ENCODE peak calls at places on chromosome 18, in nine cellular contexts. W, I, V, L, B, H, F, E and Q are unnamed samples.

GRCh38 chr18:78642561-78643398 is 336.8 kb upstream of the SALL3 start:
- DNase-seq in W (no peak), I (no peak), V (no peak), L (no peak), B (no peak), H (no peak), F (no peak), E (no peak), Q (no peak)

GRCh38 chr18:26840965-26841364 is 24.5 kb downstream of the AQP4 start:
- DNase-seq in W (no peak), I (no peak), V (no peak), L (no peak), B (no peak), H (no peak), F (no peak), E (no peak), Q (no peak)

GRCh38 chr18:25662247-25662646 is 310.3 kb upstream of the ZNF521 start:
- DNase-seq in W (no peak), I (no peak), V (no peak), L (no peak), B (no peak), H (no peak), F (no peak), E (no peak), Q (no peak)

GRCh38 chr18:50870138-50870845 is 8.6 kb upstream of the ME2 start:
- DNase-seq in W (no peak), I (peak; percentile 55), V (no peak), L (no peak), B (no peak), H (no peak), F (peak; percentile 61), E (peak; percentile 76), Q (no peak)

GRCh38 chr18:37552296-37552695 is 13.3 kb downstream of the CELF4 start:
- DNase-seq in W (no peak), I (no peak), V (peak; percentile 31), L (no peak), B (no peak), H (no peak), F (no peak), E (no peak), Q (no peak)

GRCh38 chr18:76463358-76463757 is 31.7 kb downstream of the ZNF516 start:
- DNase-seq in W (no peak), I (no peak), V (no peak), L (no peak), B (no peak), H (no peak), F (no peak), E (no peak), Q (no peak)

GRCh38 chr18:47118986-47119385 is 31.3 kb downstream of the HDHD2 start:
- DNase-seq in W (no peak), I (no peak), V (no peak), L (no peak), B (no peak), H (no peak), F (no peak), E (peak; percentile 53), Q (no peak)

GRCh38 chr18:27278131-27278530 is 93.0 kb upstream of the CHST9 start:
- DNase-seq in W (no peak), I (no peak), V (no peak), L (no peak), B (no peak), H (no peak), F (no peak), E (no peak), Q (no peak)

GRCh38 chr18:7789853-7790552 is 222.9 kb downstream of the PTPRM start:
- DNase-seq in W (no peak), I (no peak), V (no peak), L (no peak), B (no peak), H (peak; percentile 33), F (peak; percentile 49), E (peak; percentile 63), Q (no peak)

GRCh38 chr18:58091099-58091611 is 47.1 kb downstream of the NEDD4L start:
- DNase-seq in W (peak; percentile 61), I (no peak), V (no peak), L (no peak), B (no peak), H (peak; percentile 52), F (peak; percentile 71), E (no peak), Q (no peak)

GRCh38 chr18:55384551-55385275 is 203.3 kb downstream of the TCF4 start:
- DNase-seq in W (peak; percentile 4), I (peak; percentile 45), V (no peak), L (no peak), B (no peak), H (no peak), F (peak; percentile 11), E (peak; percentile 49), Q (peak; percentile 19)
- TF ChIP-seq CTCF in W (peak; percentile 76), I (peak; percentile 91), V (peak; percentile 56), L (peak; percentile 34), B (no peak), H (no peak), F (peak; percentile 33), E (peak; percentile 69), Q (peak; percentile 62)

GRCh38 chr18:79681484-79682387 is 2.1 kb downstream of the CTDP1 start:
- DNase-seq in W (no peak), I (no peak), V (no peak), L (no peak), B (peak; percentile 80), H (no peak), F (no peak), E (no peak), Q (no peak)

GRCh38 chr18:79678665-79679551 is 695 bp upstream of the CTDP1 start:
- DNase-seq in W (peak; percentile 98), I (peak; percentile 99), V (peak; percentile 100), L (peak; percentile 98), B (peak; percentile 99), H (peak; percentile 99), F (peak; percentile 94), E (peak; percentile 98), Q (peak; percentile 99)

GRCh38 chr18:79679552-79680099 is at the start of gene CTDP1:
- DNase-seq in W (peak; percentile 78), I (peak; percentile 81), V (peak; percentile 85), L (peak; percentile 88), B (peak; percentile 92), H (peak; percentile 96), F (peak; percentile 79), E (peak; percentile 89), Q (peak; percentile 98)

GRCh38 chr18:79680891-79681339 is 1.3 kb downstream of the CTDP1 start:
- DNase-seq in W (no peak), I (no peak), V (no peak), L (no peak), B (no peak), H (no peak), F (no peak), E (no peak), Q (no peak)

DNA sequence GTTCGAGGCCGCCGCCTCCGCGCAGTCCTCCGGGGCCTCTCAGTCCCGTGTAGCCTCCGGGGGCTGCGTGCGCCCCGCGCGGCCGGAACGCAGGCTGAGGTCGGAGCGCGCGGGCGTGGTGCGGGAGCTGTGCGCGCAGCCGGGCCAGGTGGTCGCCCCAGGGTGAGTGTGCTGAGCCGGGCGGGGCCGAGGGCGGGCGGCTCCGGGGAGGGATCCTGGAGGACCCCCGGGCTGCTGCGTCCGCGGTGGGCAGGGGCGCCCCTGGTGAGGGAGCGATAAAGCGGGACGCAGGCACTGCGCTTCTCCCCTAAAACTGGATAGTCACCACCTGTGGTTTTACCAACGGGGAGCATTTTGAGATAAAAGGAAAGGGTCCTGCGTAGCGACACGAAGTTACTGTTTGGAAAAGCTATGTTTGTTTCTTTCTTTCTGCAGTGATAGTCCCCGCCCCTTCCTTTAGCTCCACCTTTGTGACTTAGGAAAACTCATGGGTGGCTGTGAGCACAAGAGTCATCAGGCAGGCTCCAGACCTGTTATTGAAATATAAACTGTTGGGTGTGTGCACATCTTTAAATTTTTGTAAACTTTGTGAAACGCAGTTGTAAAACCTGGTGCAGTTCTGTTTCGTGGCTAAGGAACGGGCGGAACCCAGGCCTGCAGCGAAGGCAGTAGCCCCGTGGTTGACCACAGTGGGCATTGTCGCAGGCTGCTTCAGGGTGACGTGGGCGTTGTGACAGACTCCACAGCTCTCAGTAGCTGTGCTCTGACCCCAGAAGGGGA is 687 bp downstream of the CTDP1 start:
- DNase-seq in W (no peak), I (peak; percentile 49), V (no peak), L (peak; percentile 54), B (peak; percentile 62), H (peak; percentile 39), F (peak; percentile 20), E (peak; percentile 62), Q (no peak)
- TF ChIP-seq CTCF in W (no peak), I (no peak), V (no peak), L (no peak), B (no peak), H (no peak), F (no peak), E (no peak), Q (no peak)

GRCh38 chr18:388198-388597 is 112.3 kb downstream of the COLEC12 start:
- DNase-seq in W (no peak), I (no peak), V (no peak), L (no peak), B (no peak), H (no peak), F (no peak), E (no peak), Q (no peak)

GRCh38 chr18:390748-391478 is 109.6 kb downstream of the COLEC12 start:
- DNase-seq in W (no peak), I (no peak), V (no peak), L (no peak), B (no peak), H (no peak), F (no peak), E (no peak), Q (no peak)

GRCh38 chr18:392926-393325 is 107.6 kb downstream of the COLEC12 start:
- DNase-seq in W (no peak), I (no peak), V (no peak), L (no peak), B (no peak), H (no peak), F (no peak), E (no peak), Q (no peak)

GRCh38 chr18:386950-387349 is 113.6 kb downstream of the COLEC12 start:
- DNase-seq in W (no peak), I (no peak), V (no peak), L (no peak), B (no peak), H (no peak), F (no peak), E (no peak), Q (no peak)

GRCh38 chr18:389658-390357 is 110.7 kb downstream of the COLEC12 start:
- DNase-seq in W (peak; percentile 18), I (no peak), V (no peak), L (no peak), B (no peak), H (no peak), F (no peak), E (peak; percentile 49), Q (no peak)
- TF ChIP-seq CTCF in W (no peak), I (peak; percentile 63), V (no peak), L (no peak), B (no peak), H (no peak), F (no peak), E (peak; percentile 19), Q (no peak)

DNA sequence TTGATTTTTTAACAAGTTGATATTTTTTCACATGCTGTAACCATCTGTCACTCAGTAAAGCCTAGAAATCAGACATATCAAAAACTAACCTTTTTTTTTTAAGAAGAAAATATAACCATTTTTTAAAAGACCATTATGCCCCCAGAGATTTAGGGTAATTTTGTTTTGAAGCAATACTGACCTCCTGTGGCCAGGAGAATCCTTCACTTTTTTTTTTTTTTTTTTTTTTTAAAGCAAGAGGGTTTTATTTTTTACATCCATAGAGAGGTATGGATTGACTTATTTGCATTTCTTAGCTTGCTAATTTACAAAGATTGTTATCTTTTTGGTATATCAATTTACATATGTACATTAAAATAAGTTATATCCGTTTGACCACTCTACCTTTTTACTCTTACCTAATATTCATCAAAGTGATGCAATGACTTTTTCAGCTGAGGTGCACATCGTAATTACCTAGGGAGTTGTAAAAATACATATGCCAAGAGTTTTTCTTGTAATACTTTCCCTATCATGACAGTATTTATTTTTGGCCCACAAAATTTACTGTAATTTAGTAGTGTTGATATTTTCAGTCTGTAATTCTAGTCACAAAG is 161.9 kb downstream of the SOCS6 start:
- DNase-seq in W (no peak), I (no peak), V (no peak), L (no peak), B (no peak), H (no peak), F (no peak), E (peak; percentile 48), Q (no peak)
- TF ChIP-seq CTCF in W (peak; percentile 18), I (peak; percentile 43), V (peak; percentile 41), L (peak; percentile 53), B (no peak), H (no peak), F (peak; percentile 46), E (peak; percentile 61), Q (peak; percentile 29)